ENCODE peak calls at places on chromosomes 11 and 22, in four cellular contexts. C is spleen, R is HepG2, Y is tibial nerve. F is an unnamed sample.

GRCh38 chr22:19872779-19873137 is 18.1 kb upstream of the GNB1L start:
- DNase-seq in Y (no peak), R (no peak), C (peak; percentile 69), F (no peak)

GRCh38 chr11:46240861-46241260 is 36.6 kb upstream of the CREB3L1 start:
- DNase-seq in R (no peak), Y (no peak), C (no peak), F (peak; percentile 37)

GRCh38 chr11:27614092-27614491 is 86.2 kb downstream of the BDNF start:
- DNase-seq in Y (no peak), C (no peak), R (no peak), F (no peak)

GRCh38 chr11:12377106-12377823 is at the start of gene PARVA:
- DNase-seq in C (no peak), Y (peak; percentile 36), R (peak; percentile 50), F (no peak)

GRCh38 chr11:61844909-61845565 is 16.9 kb downstream of the FADS2 start:
- DNase-seq in Y (no peak), C (no peak), R (no peak), F (no peak)

GRCh38 chr11:6635082-6635932 is 16.1 kb upstream of the TPP1 start:
- DNase-seq in Y (peak; percentile 33), C (peak; percentile 82), R (peak; percentile 40), F (no peak)

GRCh38 chr22:47446331-47446730 is 683.9 kb downstream of the TBC1D22A start:
- DNase-seq in R (no peak), Y (no peak), C (no peak), F (no peak)

GRCh38 chr11:391117-392017 is 2.6 kb upstream of the PKP3 start:
- DNase-seq in C (no peak), Y (no peak), R (no peak), F (no peak)

GRCh38 chr11:64358907-64359711 is at the start of gene RPS6KA4:
- DNase-seq in C (peak; percentile 92), Y (peak; percentile 14), R (no peak), F (peak; percentile 88)

GRCh38 chr11:63503492-63503891 is 2.4 kb upstream of the LGALS12 start:
- DNase-seq in Y (no peak), R (no peak), C (no peak), F (no peak)

GRCh38 chr22:19411690-19412045 is 19.9 kb downstream of the HIRA start:
- DNase-seq in Y (no peak), C (no peak), R (no peak), F (no peak)

GRCh38 chr11:125942276-125942611 is 3.6 kb upstream of the VSIG10L2 start:
- DNase-seq in Y (no peak), R (no peak), C (no peak), F (no peak)

GRCh38 chr22:45338795-45339194 is 29.1 kb downstream of the FAM118A start:
- DNase-seq in Y (no peak), R (no peak), C (no peak), F (no peak)

GRCh38 chr11:970319-970871 is 44.7 kb downstream of the AP2A2 start:
- DNase-seq in R (no peak), Y (no peak), C (peak; percentile 87), F (no peak)

GRCh38 chr22:19577422-19577966 is 53.3 kb upstream of the CLDN5 start:
- DNase-seq in C (no peak), R (no peak), Y (no peak), F (no peak)

GRCh38 chr11:86592047-86592564 is 80.3 kb downstream of the ME3 start:
- DNase-seq in Y (no peak), C (no peak), R (no peak), F (no peak)

GRCh38 chr11:62555464-62556092 is 9.0 kb upstream of the AHNAK start:
- DNase-seq in R (no peak), C (no peak), Y (peak; percentile 31), F (peak; percentile 54)

GRCh38 chr11:11844272-11844671 is 2.5 kb downstream of the USP47 start:
- DNase-seq in Y (no peak), C (no peak), R (no peak), F (peak; percentile 26)

GRCh38 chr11:78039919-78040671 is 17.0 kb upstream of the KCTD14 start:
- DNase-seq in C (peak; percentile 79), Y (peak; percentile 47), R (peak; percentile 67), F (peak; percentile 46)

GRCh38 chr11:69293819-69294505 is at the start of gene MYEOV:
- DNase-seq in Y (no peak), R (peak; percentile 34), C (peak; percentile 83), F (peak; percentile 62)

GRCh38 chr11:114165326-114166230 is 106.1 kb downstream of the ZBTB16 start:
- DNase-seq in Y (no peak), R (no peak), C (no peak), F (no peak)

GRCh38 chr11:116750070-116750718 is 22.6 kb downstream of the BUD13 start:
- DNase-seq in R (no peak), Y (no peak), C (no peak), F (no peak)

GRCh38 chr11:45264839-45265515 is 21.2 kb downstream of the SYT13 start:
- DNase-seq in Y (no peak), C (no peak), R (peak; percentile 38), F (no peak)

GRCh38 chr11:44643207-44643606 is 77.7 kb downstream of the CD82 start:
- DNase-seq in R (no peak), Y (no peak), C (no peak), F (no peak)

GRCh38 chr22:17772249-17772962 is 1.9 kb downstream of the BID start:
- DNase-seq in Y (no peak), R (no peak), C (peak; percentile 83), F (no peak)

GRCh38 chr11:118435233-118435892 is 929 bp upstream of the KMT2A start:
- DNase-seq in C (peak; percentile 93), Y (peak; percentile 16), R (peak; percentile 75), F (peak; percentile 76)
- TF ChIP-seq POLR2A in C (no peak), Y (no peak), R (peak; percentile 52), F (no peak)

DNA sequence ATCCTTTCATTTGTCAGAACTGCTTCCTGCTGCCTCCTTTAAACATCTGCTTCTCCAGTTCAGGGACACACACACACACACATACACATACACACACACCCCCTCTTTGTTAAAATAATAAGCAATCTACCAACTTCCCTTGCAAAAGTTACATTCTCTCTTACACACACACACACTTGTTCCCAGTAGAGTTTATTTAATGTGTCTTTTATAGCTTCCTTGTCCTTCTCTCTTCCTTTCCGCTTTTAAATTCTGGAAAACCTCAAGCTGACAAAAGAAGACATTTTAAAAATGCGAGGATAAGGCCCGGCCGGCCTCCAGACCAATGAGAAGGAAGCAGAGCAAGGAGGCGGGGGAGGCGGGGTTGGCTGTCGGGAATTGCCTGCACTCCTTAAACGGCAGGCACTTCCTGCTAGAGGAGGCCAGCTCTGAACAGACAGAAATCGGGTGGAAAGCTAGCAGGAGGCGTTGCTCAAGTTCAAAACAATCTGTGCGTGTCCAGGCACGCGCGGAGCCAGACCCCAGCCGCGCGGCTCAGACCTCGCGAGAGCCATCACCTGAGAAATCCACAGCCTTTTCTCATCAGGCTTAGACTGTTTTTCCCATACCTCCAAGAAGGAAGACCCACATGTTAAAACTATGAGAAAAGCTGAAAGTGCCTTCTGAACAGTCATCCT is 99.9 kb downstream of the MAML2 start:
- DNase-seq in R (peak; percentile 37), Y (peak; percentile 92), C (peak; percentile 94), F (peak; percentile 77)
- TF ChIP-seq POLR2A in R (no peak), Y (peak; percentile 24), C (no peak), F (peak; percentile 17)

GRCh38 chr22:39151329-39151975 is 1.0 kb downstream of the CBX7 start:
- DNase-seq in R (no peak), C (peak; percentile 80), Y (no peak), F (no peak)

GRCh38 chr22:39152024-39152510 is 413 bp downstream of the CBX7 start:
- DNase-seq in R (no peak), C (no peak), Y (no peak), F (no peak)

GRCh38 chr22:39149915-39150847 is 2.3 kb downstream of the CBX7 start:
- DNase-seq in Y (no peak), R (peak; percentile 31), C (peak; percentile 70), F (no peak)

GRCh38 chr22:39152511-39153219 is at the start of gene CBX7:
- DNase-seq in C (peak; percentile 99), Y (peak; percentile 91), R (peak; percentile 49), F (peak; percentile 97)

DNA sequence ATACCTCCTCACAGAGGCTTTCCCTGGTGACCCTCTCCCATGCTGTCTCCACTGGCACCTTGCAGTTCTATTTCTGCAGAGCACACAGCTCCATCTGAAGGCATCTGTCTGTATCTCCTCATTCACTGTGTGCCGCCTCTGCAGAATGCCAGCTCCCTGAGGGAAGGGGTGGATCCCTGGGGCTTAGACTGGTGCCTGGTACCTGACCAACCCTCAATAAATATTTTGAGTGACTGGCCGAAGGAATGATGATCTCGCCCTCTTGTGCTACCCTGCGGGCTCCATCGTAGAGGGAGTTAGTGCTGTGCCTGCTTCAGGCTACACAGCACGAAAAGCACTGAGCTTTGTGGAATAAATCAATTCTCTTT is 1.6 kb downstream of the CBX7 start:
- DNase-seq in R (no peak), Y (no peak), C (peak; percentile 51), F (no peak)
- TF ChIP-seq POLR2A in R (no peak), Y (no peak), C (no peak), F (no peak)

GRCh38 chr22:49937758-49938564 is 19.5 kb downstream of the CRELD2 start:
- DNase-seq in Y (no peak), C (peak; percentile 90), R (peak; percentile 76), F (no peak)
- TF ChIP-seq POLR2A in Y (no peak), C (no peak), R (no peak), F (no peak)

GRCh38 chr11:73185680-73186293 is 32.3 kb upstream of the P2RY2 start:
- DNase-seq in R (no peak), Y (no peak), C (no peak), F (no peak)
- TF ChIP-seq POLR2A in R (no peak), Y (no peak), C (no peak), F (no peak)

GRCh38 chr11:59142530-59143507 is at the start of gene FAM111A:
- DNase-seq in C (peak; percentile 97), R (peak; percentile 78), Y (peak; percentile 69), F (peak; percentile 84)
- TF ChIP-seq POLR2A in C (no peak), R (peak; percentile 49), Y (peak; percentile 17), F (peak; percentile 44)

GRCh38 chr11:9664276-9665171 is 647 bp downstream of the SWAP70 start:
- DNase-seq in Y (peak; percentile 50), R (peak; percentile 29), C (peak; percentile 95), F (peak; percentile 73)

GRCh38 chr11:9665749-9666148 is 1.9 kb downstream of the SWAP70 start:
- DNase-seq in C (no peak), R (no peak), Y (no peak), F (no peak)

GRCh38 chr11:9660886-9661285 is 3.0 kb upstream of the SWAP70 start:
- DNase-seq in C (no peak), Y (no peak), R (no peak), F (no peak)

GRCh38 chr11:9662273-9662672 is 1.6 kb upstream of the SWAP70 start:
- DNase-seq in R (no peak), C (no peak), Y (no peak), F (no peak)

DNA sequence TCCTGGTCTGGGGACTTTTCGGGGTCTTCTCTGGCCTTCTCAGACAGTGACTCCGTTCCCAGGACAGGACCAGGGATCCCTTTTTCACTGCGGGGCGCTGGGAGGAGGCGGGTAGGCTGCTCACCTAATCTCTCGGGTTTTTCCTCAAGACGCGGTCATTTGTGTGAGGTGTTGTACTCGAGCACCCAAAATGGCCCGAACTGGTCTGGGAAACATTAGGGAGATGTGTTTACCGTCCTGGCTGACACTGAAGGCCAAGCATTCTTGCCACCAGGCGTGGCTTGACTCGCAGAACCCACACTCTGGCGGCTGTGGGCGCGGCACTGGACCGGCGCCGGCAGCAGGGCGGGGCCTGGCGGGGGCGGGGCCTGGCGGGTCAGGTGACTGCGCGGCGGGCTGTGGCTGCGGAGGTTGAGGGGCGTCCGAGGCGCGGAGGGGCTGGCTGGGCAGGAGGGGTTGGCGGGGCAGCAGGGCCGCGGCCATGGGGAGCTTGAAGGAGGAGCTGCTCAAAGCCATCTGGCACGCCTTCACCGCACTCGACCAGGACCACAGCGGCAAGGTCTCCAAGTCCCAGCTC is at the start of gene SWAP70:
- DNase-seq in C (peak; percentile 98), R (peak; percentile 81), Y (peak; percentile 80), F (peak; percentile 89)
- TF ChIP-seq POLR2A in C (no peak), R (peak; percentile 51), Y (no peak), F (peak; percentile 30)